ENCODE peak calls at places on chromosomes 12 and 14, in five cellular contexts. F is activated T-helper 2 cell treated with anti-CD3 and anti-CD28 coated beads, Interferon-gamma antibody, Interleukin-2, Interleukin-4, amounts not matched to agents 10 μg/mL and 5 μg/mL and 100 μg/mL, durations not matched to agents 14 hours and 24 hours and 36 hours; Y is pancreas; O is GM12865; U is mesenchymal stem cell. Q is an unnamed sample.
A peak's percentile ranks its signal among the peaks of the same experiment; 100 is the strongest.

GRCh38 chr12:117039891-117040309 is 59.3 kb downstream of the TESC start:
- DNase-seq in F (no peak), Y (no peak), O (no peak), U (no peak), Q (no peak)

GRCh38 chr14:53167602-53168328 is 14.6 kb upstream of the DDHD1 start:
- DNase-seq in F (no peak), Y (no peak), O (no peak), U (peak; percentile 57), Q (no peak)

GRCh38 chr12:132583736-132584135 is 26.6 kb downstream of the LRCOL1 start:
- DNase-seq in F (no peak), Y (no peak), O (no peak), U (no peak), Q (no peak)

GRCh38 chr12:40646891-40647290 is 45.3 kb upstream of the CNTN1 start:
- DNase-seq in F (no peak), Y (no peak), O (no peak), U (no peak), Q (no peak)

GRCh38 chr12:5043589-5044419 is at the start of gene KCNA5:
- DNase-seq in F (no peak), Y (peak; percentile 30), O (no peak), U (no peak), Q (no peak)

GRCh38 chr12:39935275-39935674 is 170.6 kb downstream of the SLC2A13 start:
- DNase-seq in F (no peak), Y (no peak), O (no peak), U (peak; percentile 46), Q (no peak)

GRCh38 chr12:32002848-32003493 is 43.8 kb downstream of the RESF1 start:
- DNase-seq in F (no peak), Y (no peak), O (no peak), U (no peak), Q (no peak)

GRCh38 chr12:132812631-132813305 is 15.9 kb downstream of the GOLGA3 start:
- DNase-seq in F (no peak), Y (no peak), O (no peak), U (peak; percentile 92), Q (no peak)

GRCh38 chr14:89674906-89675305 is 257.9 kb upstream of the FOXN3 start:
- DNase-seq in F (no peak), Y (no peak), O (no peak), U (no peak), Q (no peak)

GRCh38 chr12:10454531-10454930 is 1.4 kb upstream of the KLRC1 start:
- DNase-seq in F (no peak), Y (no peak), O (no peak), U (peak; percentile 4), Q (no peak)

GRCh38 chr12:6341439-6342139 is at the start of gene TNFRSF1A:
- DNase-seq in F (no peak), Y (peak; percentile 77), O (peak; percentile 66), U (peak; percentile 89), Q (no peak)

GRCh38 chr14:50846171-50846880 is 15.4 kb upstream of the NIN start:
- DNase-seq in F (no peak), Y (no peak), O (no peak), U (peak; percentile 75), Q (no peak)

GRCh38 chr14:62443796-62444195 is 601.5 kb downstream of the KCNH5 start:
- DNase-seq in F (no peak), Y (no peak), O (no peak), U (peak; percentile 43), Q (no peak)

GRCh38 chr14:78764645-78765044 is 594.5 kb downstream of the NRXN3 start:
- DNase-seq in F (no peak), Y (no peak), O (no peak), U (no peak), Q (no peak)

Q was measured in effector CD8-positive, alpha-beta T cell.